ENCODE peak calls at places on chromosomes 13 and 19, in seven cellular contexts. U, O, N, B, W, P and C are unnamed samples. For H3K36me3, the result is how much of the 10 kb centered on the place peaks cover.

GRCh38 chr13:64591981-64592380 is 2638.2 kb downstream of the PCDH9 start:
- DNase-seq in U (no peak), O (no peak), N (no peak), B (no peak), W (no peak), P (no peak), C (no peak)

GRCh38 chr19:46147166-46147740 is 785 bp upstream of the IGFL2 start:
- DNase-seq in U (no peak), O (no peak), N (no peak), B (peak), W (no peak), P (no peak), C (no peak)

GRCh38 chr19:44653977-44654784 is 10.5 kb downstream of the PVR start:
- DNase-seq in U (peak), O (peak), N (peak), B (peak), W (peak), P (peak), C (peak)

GRCh38 chr13:99893567-99893966 is 78.0 kb downstream of the ZIC5 start:
- DNase-seq in U (no peak), O (no peak), N (no peak), B (no peak), W (no peak), P (no peak), C (no peak)

GRCh38 chr13:87656311-87656710 is 14.9 kb upstream of the SLITRK5 start:
- DNase-seq in U (no peak), O (no peak), N (peak), B (no peak), W (no peak), P (no peak), C (no peak)

GRCh38 chr13:33367931-33368330 is 82.4 kb upstream of the STARD13 start:
- DNase-seq in U (no peak), O (no peak), N (no peak), B (no peak), W (no peak), P (no peak), C (no peak)

GRCh38 chr13:33745370-33746324 is 72.3 kb upstream of the RFC3 start:
- DNase-seq in U (no peak), O (peak), N (no peak), B (no peak), W (no peak), P (no peak), C (no peak)

GRCh38 chr13:20772401-20773131 is 1.2 kb downstream of the EEF1AKMT1 start:
- DNase-seq in U (no peak), O (no peak), N (peak), B (no peak), W (no peak), P (no peak), C (no peak)

GRCh38 chr13:99256283-99256682 is 1.9 kb downstream of the GPR18 start:
- DNase-seq in U (no peak), O (peak), N (no peak), B (no peak), W (no peak), P (no peak), C (no peak)

DNA sequence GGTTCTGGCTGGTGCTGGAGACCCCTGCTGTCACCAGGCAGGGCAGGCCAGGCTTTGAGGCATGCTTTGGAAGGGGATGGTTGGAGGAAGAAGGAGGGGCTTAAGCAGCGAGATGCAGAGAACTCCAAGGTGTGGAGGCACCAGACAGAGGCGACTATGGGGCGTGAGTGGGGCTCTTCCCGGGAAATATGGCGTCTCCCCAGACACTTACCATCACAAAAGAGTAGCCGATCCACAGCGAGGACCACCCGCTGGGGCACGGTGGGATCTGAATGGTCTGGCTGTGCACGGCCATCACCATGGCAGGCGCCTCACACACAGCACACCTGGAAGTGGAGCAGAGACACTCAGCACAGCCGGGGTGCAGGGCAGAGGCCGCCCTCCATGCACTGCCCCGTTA is 151.9 kb downstream of the COL4A1 start:
- DNase-seq in U (no peak), O (no peak), N (no peak), B (no peak), W (no peak), P (no peak), C (no peak)
- H3K36me3 ChIP-seq in U (under half), O (under half), N (under half), B (under half), W (half or more), P (half or more), C (under half)

GRCh38 chr19:21823224-21823623 is 12.8 kb downstream of the ZNF43 start:
- DNase-seq in U (no peak), O (no peak), N (no peak), B (no peak), W (no peak), P (no peak), C (no peak)

DNA sequence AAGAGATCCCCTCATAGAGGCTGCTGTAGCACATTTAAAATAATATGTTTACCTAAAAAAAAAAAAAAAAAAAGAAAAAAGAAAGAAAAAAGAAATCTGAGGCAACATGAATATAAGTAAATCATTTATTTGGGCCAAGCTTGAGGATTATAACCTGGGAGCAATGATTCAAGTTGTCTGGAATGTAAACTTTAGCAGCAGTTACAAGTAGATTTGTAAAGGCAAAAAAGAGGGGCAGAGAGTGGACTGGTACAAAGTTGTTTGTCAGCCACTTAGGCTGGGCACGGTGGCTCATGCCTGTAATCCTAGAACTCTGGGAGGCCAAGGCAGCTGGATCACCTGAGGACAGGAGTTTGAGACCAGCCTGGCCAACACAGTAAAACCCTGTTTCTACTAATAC is 11.3 kb downstream of the ZNF43 start:
- DNase-seq in U (no peak), O (no peak), N (no peak), B (no peak), W (no peak), P (no peak), C (no peak)
- H3K36me3 ChIP-seq in U (under half), O (half or more), N (under half), B (under half), W (under half), P (under half), C (under half)

DNA sequence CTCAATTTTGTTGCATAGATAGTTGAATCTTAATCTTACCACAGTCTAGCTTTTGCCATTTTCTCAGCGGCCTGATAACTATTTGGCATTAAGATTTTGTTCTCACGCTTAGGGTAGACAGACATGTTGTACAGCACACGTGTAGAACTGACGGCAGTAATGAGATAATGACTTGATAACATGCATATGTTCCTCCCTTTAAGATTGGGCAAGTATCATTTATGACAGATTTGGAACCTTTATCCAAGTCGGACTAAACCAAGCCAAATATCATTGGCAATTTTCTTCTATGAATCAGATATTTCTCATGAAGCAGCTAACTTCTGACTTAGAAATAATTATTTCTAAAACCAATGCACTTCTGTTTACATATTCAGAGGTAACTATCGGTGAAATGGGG is 205.5 kb downstream of the NDFIP2 start:
- DNase-seq in U (no peak), O (no peak), N (no peak), B (no peak), W (no peak), P (no peak), C (no peak)
- H3K36me3 ChIP-seq in U (under half), O (under half), N (under half), B (under half), W (under half), P (under half), C (under half)

DNA sequence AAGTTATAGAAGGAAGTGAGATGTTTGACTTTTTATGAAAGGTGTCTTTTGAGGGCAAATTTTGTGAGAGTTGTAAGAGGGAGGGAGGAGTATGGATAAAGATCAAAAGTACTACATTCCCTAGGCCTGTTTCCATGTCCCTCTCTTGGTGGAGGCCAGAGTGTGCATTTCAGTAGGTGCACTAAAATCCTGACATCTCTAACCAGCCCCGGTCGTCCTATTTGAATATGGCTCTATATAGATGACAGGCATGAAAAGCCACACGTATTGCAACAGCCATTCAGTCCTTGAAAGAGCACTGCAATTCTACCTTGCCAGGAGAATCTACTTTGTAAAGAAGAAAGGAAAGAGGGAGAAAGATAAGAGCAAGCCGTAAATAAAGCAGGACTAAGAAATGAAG is 510.1 kb downstream of the IRS2 start:
- DNase-seq in U (no peak), O (no peak), N (no peak), B (no peak), W (no peak), P (no peak), C (no peak)
- H3K36me3 ChIP-seq in U (under half), O (under half), N (under half), B (under half), W (under half), P (under half), C (under half)

DNA sequence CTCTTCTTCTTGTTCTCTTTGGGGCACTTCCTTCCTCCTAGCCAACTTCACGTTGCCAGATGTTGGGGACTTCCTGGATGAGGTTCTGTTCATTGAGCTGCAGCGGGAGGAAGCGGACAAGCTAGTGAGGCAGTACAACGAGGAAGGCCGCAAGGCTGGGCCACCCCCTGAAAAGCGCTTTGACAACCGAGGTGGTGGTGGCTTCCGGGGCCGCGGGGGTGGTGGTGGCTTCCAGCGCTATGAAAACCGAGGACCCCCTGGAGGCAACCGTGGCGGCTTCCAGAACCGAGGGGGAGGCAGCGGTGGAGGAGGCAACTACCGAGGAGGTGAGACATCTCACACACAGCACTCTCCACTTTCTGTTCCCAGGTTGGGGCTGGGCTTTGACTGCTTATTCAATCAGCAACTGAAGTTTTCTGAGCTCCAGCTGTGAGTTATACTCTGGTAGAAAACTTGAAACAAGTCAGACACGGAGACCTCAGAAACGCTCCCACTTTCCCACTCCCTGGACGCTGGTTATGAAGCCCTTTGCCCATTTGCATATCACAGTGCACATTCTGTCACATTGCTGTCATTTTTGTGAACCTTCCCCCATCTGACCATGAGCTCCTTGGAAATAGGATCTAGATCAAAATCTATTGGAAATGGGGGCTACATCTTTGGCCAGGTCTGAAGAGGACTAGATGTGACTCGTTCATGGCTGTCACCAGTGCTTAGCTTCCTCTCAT is 7.2 kb upstream of the CCDC97 start:
- DNase-seq in U (no peak), O (no peak), N (no peak), B (no peak), W (no peak), P (peak), C (peak)
- H3K36me3 ChIP-seq in U (under half), O (half or more), N (half or more), B (under half), W (half or more), P (half or more), C (under half)